ENCODE peak calls at places on chromosomes 2 and 18, in seven cellular contexts. Z is heart left ventricle, D is sigmoid colon, H is tibial nerve, O is uterus, F is endothelial cell of umbilical vein, W is H1. X is an unnamed sample.

GRCh38 chr2:112749755-112750559 is 14.5 kb downstream of the CKAP2L start:
- DNase-seq in Z (peak; percentile 90), D (peak; percentile 67), H (peak; percentile 45), O (no peak), F (peak; percentile 67), W (no peak), X (no peak)

GRCh38 chr2:10075101-10075500 is 5.1 kb downstream of the CYS1 start:
- DNase-seq in Z (no peak), D (no peak), H (no peak), O (no peak), F (no peak), W (no peak), X (no peak)

GRCh38 chr2:219724628-219725027 is 97.2 kb downstream of the SLC4A3 start:
- DNase-seq in Z (no peak), D (no peak), H (no peak), O (no peak), F (no peak), W (no peak), X (no peak)

GRCh38 chr2:67649331-67650071 is 252.4 kb downstream of the ETAA1 start:
- DNase-seq in Z (peak; percentile 55), D (peak; percentile 89), H (peak; percentile 77), O (peak; percentile 77), F (peak; percentile 5), W (no peak), X (peak; percentile 75)

GRCh38 chr2:44100351-44100750 is 68.3 kb upstream of the PPM1B start:
- DNase-seq in Z (peak; percentile 72), D (peak; percentile 77), H (peak; percentile 48), O (peak; percentile 61), F (peak; percentile 52), W (no peak), X (no peak)

GRCh38 chr18:47990981-47991380 is 60.5 kb upstream of the SMAD2 start:
- DNase-seq in Z (no peak), D (no peak), H (no peak), O (no peak), F (no peak), W (no peak), X (no peak)

GRCh38 chr2:239927424-239927981 is 97.6 kb downstream of the NDUFA10 start:
- DNase-seq in Z (peak; percentile 58), D (peak; percentile 60), H (no peak), O (peak; percentile 11), F (peak; percentile 17), W (no peak), X (peak; percentile 82)

GRCh38 chr2:10757814-10758286 is 36.4 kb downstream of the ATP6V1C2 start:
- DNase-seq in Z (no peak), D (no peak), H (no peak), O (no peak), F (no peak), W (no peak), X (no peak)

GRCh38 chr18:60259052-60259681 is 113.4 kb downstream of the MC4R start:
- DNase-seq in Z (no peak), D (no peak), H (no peak), O (no peak), F (no peak), W (no peak), X (no peak)

GRCh38 chr2:100606740-100607343 is 44.0 kb downstream of the PDCL3 start:
- DNase-seq in Z (no peak), D (no peak), H (peak; percentile 14), O (no peak), F (peak; percentile 47), W (peak; percentile 3), X (no peak)

GRCh38 chr2:46469116-46469515 is 10.2 kb upstream of the TMEM247 start:
- DNase-seq in Z (no peak), D (no peak), H (no peak), O (no peak), F (no peak), W (no peak), X (no peak)

GRCh38 chr2:123993728-123994323 is 31.3 kb upstream of the CNTNAP5 start:
- DNase-seq in Z (no peak), D (peak; percentile 64), H (no peak), O (no peak), F (peak; percentile 1), W (peak; percentile 39), X (peak; percentile 16)

GRCh38 chr2:57497489-57498096 is 549.0 kb upstream of the VRK2 start:
- DNase-seq in Z (no peak), D (no peak), H (peak; percentile 57), O (peak; percentile 25), F (peak; percentile 61), W (no peak), X (peak; percentile 16)

GRCh38 chr2:226183033-226183432 is 616.6 kb downstream of the IRS1 start:
- DNase-seq in Z (no peak), D (no peak), H (no peak), O (no peak), F (no peak), W (no peak), X (no peak)

GRCh38 chr18:9648431-9649163 is 34.2 kb upstream of the PPP4R1 start:
- DNase-seq in Z (no peak), D (no peak), H (no peak), O (no peak), F (no peak), W (no peak), X (no peak)

GRCh38 chr2:185202416-185202815 is 536.2 kb upstream of the FSIP2 start:
- DNase-seq in Z (no peak), D (no peak), H (no peak), O (no peak), F (no peak), W (no peak), X (no peak)

GRCh38 chr2:190344275-190344827 is 962 bp downstream of the INPP1 start:
- DNase-seq in Z (no peak), D (peak; percentile 72), H (peak; percentile 50), O (peak; percentile 53), F (peak; percentile 54), W (no peak), X (no peak)

GRCh38 chr2:109680523-109681297 is 66.5 kb downstream of the SOWAHC start:
- DNase-seq in Z (no peak), D (no peak), H (no peak), O (no peak), F (no peak), W (no peak), X (no peak)

GRCh38 chr2:100612388-100613000 is 49.7 kb downstream of the PDCL3 start:
- DNase-seq in Z (no peak), D (no peak), H (no peak), O (no peak), F (no peak), W (no peak), X (peak; percentile 83)

GRCh38 chr2:228700638-228701037 is 519.2 kb upstream of the SPHKAP start:
- DNase-seq in Z (no peak), D (no peak), H (no peak), O (no peak), F (no peak), W (no peak), X (no peak)

GRCh38 chr18:54958711-54959625 is at the start of gene CCDC68:
- DNase-seq in Z (peak; percentile 74), D (no peak), H (no peak), O (peak; percentile 13), F (peak; percentile 18), W (no peak), X (no peak)

GRCh38 chr2:64359892-64360657 is 93.9 kb upstream of the LGALSL start:
- DNase-seq in Z (peak; percentile 71), D (peak; percentile 90), H (peak; percentile 55), O (peak; percentile 82), F (peak; percentile 80), W (no peak), X (peak; percentile 92)

GRCh38 chr18:59627414-59627813 is 69.8 kb downstream of the CCBE1 start:
- DNase-seq in Z (no peak), D (no peak), H (no peak), O (no peak), F (no peak), W (no peak), X (no peak)

DNA sequence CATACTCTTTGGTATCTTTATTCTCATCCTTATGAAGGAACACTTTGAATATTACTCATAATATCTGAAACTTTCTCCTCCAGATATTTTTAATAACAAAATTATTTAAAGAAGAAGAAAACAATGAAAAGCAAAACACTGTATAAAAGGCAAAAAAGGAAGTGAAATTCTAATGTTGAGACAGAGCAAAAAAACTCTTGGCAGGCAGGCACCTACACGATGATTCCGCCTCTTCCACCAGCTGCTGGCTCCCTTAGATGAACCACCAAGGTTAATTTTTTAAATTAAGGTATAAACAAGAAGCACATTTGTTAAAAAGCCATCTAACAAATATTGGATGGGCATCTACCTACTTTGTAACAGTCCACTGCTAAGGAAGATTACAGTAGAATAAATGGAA is 434.7 kb downstream of the EPHA4 start:
- DNase-seq in Z (no peak), D (no peak), H (no peak), O (no peak), F (no peak), W (no peak), X (no peak)
- H3K4me3 ChIP-seq in Z (no peak overlapping the region), D (no peak overlapping the region), H (no peak overlapping the region), O (no peak overlapping the region), F (no peak overlapping the region), W (no peak overlapping the region), X (no peak overlapping the region)

DNA sequence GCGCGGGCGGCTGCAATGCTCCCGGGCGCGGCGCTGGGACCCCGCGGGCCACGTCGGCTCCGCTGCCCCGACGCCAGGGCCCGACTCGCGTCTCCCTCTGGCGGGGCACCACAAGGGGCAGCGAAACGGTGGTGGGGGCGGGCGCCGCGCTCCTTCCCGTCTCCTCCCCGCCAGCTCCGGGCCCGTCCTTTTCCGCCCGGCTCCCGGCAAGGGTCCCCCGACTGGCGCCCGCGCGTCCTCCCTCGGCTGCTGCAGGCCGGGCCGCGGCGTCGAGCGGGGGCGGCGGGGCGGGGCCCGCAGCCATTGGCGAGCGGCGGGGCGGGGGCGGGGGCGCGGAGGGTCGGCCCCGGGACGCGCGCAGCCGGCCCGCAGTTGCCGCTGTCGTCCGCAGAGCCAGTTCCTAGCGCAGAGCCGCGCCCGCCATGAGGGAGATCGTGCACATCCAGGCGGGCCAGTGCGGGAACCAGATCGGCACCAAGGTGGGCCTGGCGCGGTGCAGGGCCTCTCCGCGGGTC is at the start of gene TUBB6:
- DNase-seq in Z (peak; percentile 90), D (peak; percentile 89), H (peak; percentile 49), O (peak; percentile 78), F (peak; percentile 85), W (no peak), X (peak; percentile 93)
- TF ChIP-seq POLR2A in Z (no peak), D (peak; percentile 8), H (peak; percentile 65), O (peak; percentile 80), F (peak; percentile 87), W (no peak), X (no peak)

GRCh38 chr18:64851796-64852195 is 702.9 kb upstream of the LINC00305 start:
- DNase-seq in Z (no peak), D (no peak), H (no peak), O (no peak), F (no peak), W (no peak), X (no peak)

DNA sequence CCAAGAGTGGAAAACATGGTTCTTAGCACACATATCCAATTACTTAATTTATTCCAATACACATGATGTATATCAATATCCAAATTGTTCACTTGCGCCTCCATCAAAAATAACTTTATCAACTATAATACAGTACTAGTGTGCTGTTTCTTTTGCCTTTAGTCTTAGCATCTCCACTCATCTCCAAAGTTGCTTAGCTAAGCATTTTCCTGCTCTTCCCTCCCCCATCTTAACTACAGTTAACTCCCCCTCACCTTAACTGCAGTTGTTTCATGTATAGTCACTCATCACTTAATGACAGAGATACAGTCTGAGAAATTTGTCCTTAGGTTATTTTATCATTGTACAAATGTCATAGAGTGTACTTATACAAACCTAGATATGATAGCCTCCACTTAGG is 705.2 kb upstream of the LINC00305 start:
- DNase-seq in Z (no peak), D (no peak), H (no peak), O (no peak), F (no peak), W (no peak), X (no peak)
- TF ChIP-seq CTCF in Z (no peak), D (no peak), H (no peak), O (no peak), F (no peak), W (no peak), X (no peak)

GRCh38 chr2:120740765-120741513 is 5.3 kb downstream of the GLI2 start:
- DNase-seq in Z (no peak), D (no peak), H (no peak), O (no peak), F (no peak), W (no peak), X (peak; percentile 84)
- H3K4me3 ChIP-seq in Z (peak overlapping the region; percentile 49), D (no peak overlapping the region), H (peak overlapping the region; percentile 33), O (no peak overlapping the region), F (no peak overlapping the region), W (peak overlapping the region; percentile 48), X (no peak overlapping the region)